ENCODE peak calls at places on chromosomes 3 and 15, in six cellular contexts. F is ovary, W is breast epithelium, R is IMR-90, K is heart left ventricle, E is prostate gland. Q is an unnamed sample.

GRCh38 chr3:102531686-102532085 is 96.9 kb downstream of the ZPLD1 start:
- DNase-seq in F (no peak), W (no peak), R (no peak), K (no peak), E (no peak), Q (no peak)

GRCh38 chr15:66864086-66864830 is 162.2 kb downstream of the SMAD6 start:
- DNase-seq in F (no peak), W (peak; percentile 17), R (no peak), K (peak; percentile 10), E (no peak), Q (peak; percentile 9)

GRCh38 chr3:113287818-113288648 is 76.7 kb downstream of the BOC start:
- DNase-seq in F (peak; percentile 79), W (no peak), R (peak; percentile 72), K (peak; percentile 45), E (peak; percentile 60), Q (peak; percentile 85)

GRCh38 chr3:185582236-185582635 is 3.9 kb upstream of the SENP2 start:
- DNase-seq in F (no peak), W (no peak), R (no peak), K (no peak), E (no peak), Q (no peak)

GRCh38 chr15:91032919-91033803 is 10.8 kb upstream of the VPS33B start:
- DNase-seq in F (peak; percentile 25), W (peak; percentile 64), R (no peak), K (peak; percentile 29), E (peak; percentile 64), Q (peak; percentile 67)

GRCh38 chr3:67037615-67038014 is 39.5 kb downstream of the KBTBD8 start:
- DNase-seq in F (no peak), W (no peak), R (peak; percentile 35), K (no peak), E (no peak), Q (no peak)

GRCh38 chr3:38549082-38549481 is 52.9 kb downstream of the EXOG start:
- DNase-seq in F (no peak), W (no peak), R (no peak), K (no peak), E (no peak), Q (no peak)

GRCh38 chr3:28856796-28857195 is 424.1 kb upstream of the RBMS3 start:
- DNase-seq in F (no peak), W (no peak), R (peak; percentile 22), K (no peak), E (no peak), Q (no peak)

GRCh38 chr3:17491601-17492000 is 250.8 kb downstream of the TBC1D5 start:
- DNase-seq in F (no peak), W (no peak), R (peak; percentile 86), K (no peak), E (no peak), Q (no peak)

GRCh38 chr15:25090073-25090733 is 135.4 kb downstream of the SNRPN start:
- DNase-seq in F (no peak), W (no peak), R (no peak), K (no peak), E (no peak), Q (no peak)

GRCh38 chr15:75207618-75208500 is 6.2 kb downstream of the C15orf39 start:
- DNase-seq in F (no peak), W (no peak), R (no peak), K (no peak), E (no peak), Q (no peak)

DNA sequence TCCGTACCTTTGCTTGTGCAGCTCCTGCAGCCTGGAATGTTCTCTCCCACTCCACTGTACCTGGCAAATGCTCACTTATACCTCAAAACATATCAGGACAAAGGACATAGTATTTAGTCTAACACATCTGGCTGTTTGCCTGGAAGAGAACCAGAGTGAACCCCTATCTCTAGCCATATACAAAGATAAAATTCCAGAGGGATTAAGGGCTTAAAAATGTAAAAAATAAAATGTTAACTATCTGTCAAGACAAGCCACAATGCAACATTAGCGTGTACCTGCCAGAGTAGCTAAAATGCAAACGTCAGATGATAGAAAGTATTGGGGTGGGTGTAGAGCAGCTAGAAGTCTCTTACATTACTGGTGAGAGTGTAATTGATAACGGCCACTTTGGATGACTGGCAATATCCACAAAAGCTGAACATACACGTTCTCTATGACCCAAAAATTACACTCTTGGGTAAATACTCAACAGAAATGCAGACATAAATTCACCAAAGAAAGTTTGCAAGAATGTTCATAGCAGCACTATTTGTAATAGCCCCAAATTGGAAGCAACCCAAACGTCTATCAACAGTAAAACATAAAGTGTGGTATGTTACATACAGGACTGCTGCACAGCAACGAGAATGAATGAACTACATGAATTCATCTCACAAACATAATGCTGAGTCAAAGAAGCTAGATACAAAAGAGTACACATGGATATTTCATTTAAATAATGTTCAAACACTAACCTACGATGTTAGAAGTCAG is 18.2 kb upstream of the ADPGK start:
- DNase-seq in F (no peak), W (no peak), R (no peak), K (no peak), E (no peak), Q (no peak)
- TF ChIP-seq POLR2A in F (no peak), W (no peak), R (no peak), K (no peak), E (no peak), Q (no peak)

DNA sequence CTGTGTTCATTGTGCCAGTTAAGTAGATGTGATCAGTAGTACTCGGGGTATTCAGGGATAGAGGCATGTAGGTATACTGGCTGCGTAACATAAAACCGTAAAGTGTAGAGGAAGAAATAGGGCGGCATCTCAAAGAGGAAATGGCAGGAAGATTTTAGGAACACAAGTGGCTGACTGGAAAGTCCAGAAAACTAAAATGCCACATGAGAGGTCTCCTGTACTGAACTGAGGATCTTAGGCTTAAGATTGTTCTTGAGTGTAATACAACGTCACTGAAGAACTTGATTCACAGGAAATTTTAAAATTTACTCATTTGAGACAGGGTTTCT is 2.3 kb upstream of the LMLN start:
- DNase-seq in F (no peak), W (no peak), R (no peak), K (no peak), E (no peak), Q (no peak)
- H3K4me1 ChIP-seq in F (peaks cover 5% of the 10 kb centered on the region), W (no peaks in the 10 kb centered on the region), R (peaks cover 3% of the 10 kb centered on the region), K (peaks cover 58% of the 10 kb centered on the region), E (no peaks in the 10 kb centered on the region), Q (peaks cover 17% of the 10 kb centered on the region)

DNA sequence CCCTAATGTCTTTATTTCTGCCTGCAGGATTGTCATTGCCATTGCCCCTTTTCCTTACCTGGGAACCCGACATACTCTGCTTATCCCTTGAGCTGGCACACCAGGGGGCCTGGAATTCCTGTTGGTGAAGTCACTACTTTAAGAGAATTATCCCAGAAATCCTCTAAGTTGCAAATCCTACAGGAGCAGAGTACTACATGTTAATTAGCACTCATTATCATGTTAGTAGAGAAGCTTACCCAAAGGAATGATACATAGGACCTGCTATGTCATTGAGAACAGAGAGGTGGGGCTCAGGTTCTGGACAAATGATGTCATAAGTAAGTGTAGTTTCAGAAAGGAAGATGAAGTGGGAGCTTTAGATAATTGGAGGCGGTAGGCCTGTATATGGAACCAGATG is 27.4 kb downstream of the SCG5 start:
- DNase-seq in F (no peak), W (no peak), R (no peak), K (no peak), E (no peak), Q (no peak)
- TF ChIP-seq CTCF in F (no peak), W (no peak), R (no peak), K (no peak), E (no peak), Q (no peak)

GRCh38 chr15:78944669-78945407 is at the start of gene CTSH:
- DNase-seq in F (peak; percentile 82), W (peak; percentile 67), R (peak; percentile 17), K (peak; percentile 88), E (peak; percentile 82), Q (peak; percentile 82)
- TF ChIP-seq POLR2A in F (peak; percentile 33), W (no peak), R (no peak), K (no peak), E (peak; percentile 98), Q (no peak)

GRCh38 chr3:128369106-128369708 is 97.5 kb downstream of the DNAJB8 start:
- DNase-seq in F (no peak), W (no peak), R (no peak), K (no peak), E (peak; percentile 62), Q (peak; percentile 49)
- H3K4me1 ChIP-seq in F (peaks cover 3% of the 10 kb centered on the region), W (no peaks in the 10 kb centered on the region), R (no peaks in the 10 kb centered on the region), K (peaks cover 39% of the 10 kb centered on the region), E (peaks cover 6% of the 10 kb centered on the region), Q (peaks cover 11% of the 10 kb centered on the region)

GRCh38 chr3:43752908-43753307 is 62.2 kb downstream of the ABHD5 start:
- DNase-seq in F (no peak), W (no peak), R (peak; percentile 45), K (no peak), E (no peak), Q (no peak)

GRCh38 chr3:43747641-43748040 is 56.9 kb downstream of the ABHD5 start:
- DNase-seq in F (no peak), W (no peak), R (peak; percentile 57), K (no peak), E (no peak), Q (no peak)

GRCh38 chr3:43742935-43743334 is 52.2 kb downstream of the ABHD5 start:
- DNase-seq in F (no peak), W (no peak), R (peak; percentile 62), K (no peak), E (no peak), Q (no peak)

GRCh38 chr3:43753743-43754142 is 63.0 kb downstream of the ABHD5 start:
- DNase-seq in F (no peak), W (no peak), R (peak; percentile 87), K (no peak), E (no peak), Q (no peak)

DNA sequence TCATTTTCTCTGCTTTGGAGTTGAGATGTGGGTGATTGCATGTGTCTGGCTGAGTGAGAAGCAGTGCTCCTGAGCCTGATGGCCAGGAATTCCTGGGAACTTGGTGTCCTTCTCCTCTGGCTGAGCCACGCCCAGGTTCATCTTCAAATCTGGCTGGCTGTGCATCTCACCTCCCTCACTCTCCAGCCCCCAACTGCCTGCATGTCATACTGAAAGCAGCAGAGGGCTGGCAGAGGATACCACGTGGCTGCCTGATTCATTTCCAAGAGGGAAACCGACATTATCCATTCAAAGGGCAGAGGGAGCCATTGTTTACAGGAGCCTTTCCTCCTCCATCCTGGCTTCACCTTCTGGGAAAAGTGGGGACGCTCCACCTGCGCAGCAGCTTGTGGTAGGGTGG is 57.4 kb downstream of the ABHD5 start:
- DNase-seq in F (no peak), W (no peak), R (peak; percentile 62), K (no peak), E (no peak), Q (no peak)
- TF ChIP-seq CTCF in F (no peak), W (no peak), R (peak; percentile 4), K (no peak), E (no peak), Q (no peak)

DNA sequence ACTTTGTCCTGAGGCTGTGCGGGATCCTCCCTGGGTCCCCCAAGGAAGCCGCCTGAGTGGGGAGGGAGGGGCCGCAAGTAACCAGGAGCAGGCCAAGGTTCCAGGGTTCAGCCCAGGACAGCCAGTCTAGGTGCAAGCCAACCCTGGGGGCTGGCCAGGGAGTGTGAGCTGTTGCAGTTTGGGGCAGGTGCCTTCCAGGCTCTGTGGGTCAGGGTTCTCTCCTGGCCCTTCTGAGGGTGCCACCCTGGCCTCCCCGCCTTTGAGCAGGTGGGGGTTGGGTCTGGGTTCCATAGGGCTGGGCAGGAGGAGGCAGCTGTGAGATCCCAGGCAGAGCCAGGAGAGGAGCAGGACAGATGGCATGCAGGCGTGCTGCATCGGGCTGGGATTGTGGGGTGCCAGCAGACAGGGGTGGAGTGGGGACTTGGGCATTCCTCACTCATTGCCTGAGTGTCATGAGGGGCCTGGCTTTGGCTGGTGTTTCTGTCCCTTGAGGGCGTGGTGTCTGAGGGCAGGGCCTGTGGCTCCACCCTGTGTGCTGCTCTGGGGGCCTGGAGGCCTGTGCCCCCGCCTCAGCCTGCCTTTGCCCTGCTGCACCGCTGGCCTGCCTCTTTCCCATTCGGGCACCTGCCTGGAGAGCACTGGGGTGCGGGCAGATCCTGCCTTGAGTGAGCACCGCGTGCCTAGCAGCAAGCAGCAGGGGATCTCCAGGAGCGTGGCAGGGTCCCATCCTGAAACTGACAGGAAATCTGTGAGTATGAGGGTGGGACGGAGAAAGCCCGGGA is 18.4 kb downstream of the KLF13 start:
- DNase-seq in F (no peak), W (no peak), R (no peak), K (peak; percentile 67), E (no peak), Q (no peak)
- TF ChIP-seq POLR2A in F (no peak), W (no peak), R (no peak), K (no peak), E (no peak), Q (no peak)

Q was measured in testis.